ENCODE peak calls at places on chromosomes 2 and 18, in four cellular contexts. I, W, Y and T are unnamed samples.

GRCh38 chr18:8987250-8987649 is 115.2 kb upstream of the NDUFV2 start:
- DNase-seq in I (no peak), Y (no peak), W (no peak), T (no peak)

GRCh38 chr2:70190086-70190412 is 770 bp downstream of the C2orf42 start:
- DNase-seq in Y (no peak), W (no peak), I (no peak), T (no peak)

GRCh38 chr2:70927138-70927537 is 8.6 kb upstream of the ATP6V1B1 start:
- DNase-seq in W (no peak), I (no peak), Y (no peak), T (no peak)

GRCh38 chr2:215105607-215106354 is 32.6 kb downstream of the ABCA12 start:
- DNase-seq in W (no peak), Y (no peak), I (no peak), T (no peak)

GRCh38 chr2:159995038-159995437 is 67.4 kb downstream of the PLA2R1 start:
- DNase-seq in I (no peak), W (no peak), Y (no peak), T (no peak)

GRCh38 chr2:241702155-241702404 is 241 bp downstream of the ING5 start:
- DNase-seq in W (peak; percentile 89), I (peak; percentile 78), Y (no peak), T (no peak)

GRCh38 chr18:55593888-55594287 is 5.9 kb upstream of the TCF4 start:
- DNase-seq in I (no peak), W (no peak), Y (no peak), T (no peak)

GRCh38 chr2:55141572-55142413 is 90.3 kb downstream of the CLHC1 start:
- DNase-seq in Y (no peak), W (no peak), I (no peak), T (no peak)

GRCh38 chr2:56183643-56184499 is at the start of gene CCDC85A:
- DNase-seq in W (peak; percentile 95), I (peak; percentile 41), Y (peak; percentile 88), T (peak; percentile 92)

GRCh38 chr18:76490701-76491171 is 4.3 kb downstream of the ZNF516 start:
- DNase-seq in W (peak; percentile 55), I (peak; percentile 56), Y (peak; percentile 81), T (peak; percentile 50)

GRCh38 chr2:207092803-207093202 is 72.9 kb downstream of the KLF7 start:
- DNase-seq in Y (no peak), I (no peak), W (no peak), T (no peak)

GRCh38 chr2:33215299-33215698 is 261.1 kb upstream of the RASGRP3 start:
- DNase-seq in Y (no peak), I (no peak), W (no peak), T (peak; percentile 17)

GRCh38 chr18:25072205-25072604 is 279.8 kb downstream of the ZNF521 start:
- DNase-seq in I (no peak), W (no peak), Y (no peak), T (no peak)

GRCh38 chr2:229071292-229071976 is 199.7 kb downstream of the PID1 start:
- DNase-seq in Y (no peak), I (no peak), W (no peak), T (no peak)